ENCODE peak calls at places on chromosomes 13 and 19, in five cellular contexts. G is GM04503; N is effector memory CD8-positive, alpha-beta T cell; K is activated T-cell treated with anti-CD3 and anti-CD28 coated beads, Interleukin-2, amount 50 U/mL, for 48 hours; O is COR-L47. A is an unnamed sample.

GRCh38 chr19:35476149-35476548 is 14.1 kb downstream of the KRTDAP start:
- DNase-seq in G (no peak), N (no peak), K (peak), O (no peak), A (no peak)

GRCh38 chr13:98105929-98106336 is 37.0 kb upstream of the FARP1 start:
- DNase-seq in G (no peak), N (no peak), K (no peak), O (no peak), A (no peak)

GRCh38 chr19:11192957-11193939 is 4.1 kb downstream of the KANK2 start:
- DNase-seq in G (no peak), N (no peak), K (no peak), O (no peak), A (no peak)

GRCh38 chr13:32537580-32538233 is 888 bp downstream of the N4BP2L2 start:
- DNase-seq in G (no peak), N (no peak), K (peak), O (no peak), A (no peak)

GRCh38 chr13:42373048-42373812 is 101.3 kb downstream of the AKAP11 start:
- DNase-seq in G (no peak), N (no peak), K (peak), O (no peak), A (no peak)

GRCh38 chr19:51660975-51661600 is 14.5 kb upstream of the SIGLEC14 start:
- DNase-seq in G (no peak), N (peak), K (peak), O (peak), A (no peak)

GRCh38 chr13:67075239-67075638 is 154.9 kb downstream of the PCDH9 start:
- DNase-seq in G (no peak), N (no peak), K (no peak), O (no peak), A (no peak)

GRCh38 chr19:51295382-51296126 is 15.9 kb upstream of the IGLON5 start:
- DNase-seq in G (no peak), N (no peak), K (no peak), O (no peak), A (no peak)

GRCh38 chr19:17049711-17050280 is 23.2 kb upstream of the CPAMD8 start:
- DNase-seq in G (no peak), N (no peak), K (no peak), O (no peak), A (no peak)

GRCh38 chr19:52735734-52736133 is 890 bp upstream of the ZNF611 start:
- DNase-seq in G (no peak), N (no peak), K (no peak), O (no peak), A (peak)

GRCh38 chr19:3359850-3360493 is 6.4 kb upstream of the NFIC start:
- DNase-seq in G (no peak), N (no peak), K (peak), O (peak), A (no peak)

GRCh38 chr13:22275393-22275792 is 604.5 kb downstream of the FGF9 start:
- DNase-seq in G (no peak), N (no peak), K (no peak), O (no peak), A (no peak)

GRCh38 chr13:95099541-95099940 is 201.7 kb downstream of the ABCC4 start:
- DNase-seq in G (no peak), N (no peak), K (no peak), O (no peak), A (no peak)

GRCh38 chr19:30927705-30928104 is 421.5 kb downstream of the TSHZ3 start:
- DNase-seq in G (no peak), N (no peak), K (no peak), O (no peak), A (no peak)

GRCh38 chr13:51849145-51850101 is 4.4 kb upstream of the TMEM272 start:
- DNase-seq in G (no peak), N (peak), K (peak), O (no peak), A (peak)

GRCh38 chr13:75764251-75764650 is 128.1 kb downstream of the LMO7 start:
- DNase-seq in G (no peak), N (no peak), K (no peak), O (no peak), A (no peak)

GRCh38 chr19:50493171-50493570 is 16.5 kb upstream of the GARIN5A start:
- DNase-seq in G (no peak), N (no peak), K (no peak), O (no peak), A (no peak)

GRCh38 chr13:24282256-24282655 is 27.1 kb upstream of the C1QTNF9 start:
- DNase-seq in G (no peak), N (no peak), K (no peak), O (peak), A (no peak)

GRCh38 chr19:30664358-30665058 is 292.3 kb downstream of the ZNF536 start:
- DNase-seq in G (no peak), N (no peak), K (no peak), O (no peak), A (no peak)

GRCh38 chr19:2474232-2475017 is 1.5 kb upstream of the GADD45B start:
- DNase-seq in G (no peak), N (peak), K (peak), O (peak), A (no peak)

A was measured in iPS DF 19.7.